ENCODE peak calls at places on chromosomes 7 and 10, in four cellular contexts. M is activated naive CD4-positive, alpha-beta T cell; E is gastrocnemius medialis; N is NCI-H1436. B is an unnamed sample.

GRCh38 chr7:154744226-154744860 is 258.6 kb downstream of the PAXIP1 start:
- DNase-seq in M (no peak), E (no peak), N (peak; percentile 24), B (peak; percentile 55)

GRCh38 chr10:21724020-21724589 is 190.1 kb downstream of the MLLT10 start:
- DNase-seq in M (no peak), E (no peak), N (no peak), B (no peak)

GRCh38 chr7:137789215-137789899 is 57.4 kb downstream of the DGKI start:
- DNase-seq in M (no peak), E (no peak), N (no peak), B (no peak)

GRCh38 chr10:111103196-111103595 is 26.4 kb downstream of the ADRA2A start:
- DNase-seq in M (no peak), E (no peak), N (no peak), B (no peak)

GRCh38 chr7:23277359-23277989 is 21.7 kb upstream of the MALSU1 start:
- DNase-seq in M (no peak), E (no peak), N (peak; percentile 66), B (peak; percentile 78)

GRCh38 chr7:130943336-130943901 is 209.4 kb upstream of the KLF14 start:
- DNase-seq in M (no peak), E (no peak), N (no peak), B (peak; percentile 80)

GRCh38 chr10:109156396-109156795 is 766.9 kb downstream of the XPNPEP1 start:
- DNase-seq in M (no peak), E (no peak), N (no peak), B (no peak)

GRCh38 chr10:1515780-1516491 is 221.4 kb downstream of the ADARB2 start:
- DNase-seq in M (no peak), E (no peak), N (no peak), B (no peak)

GRCh38 chr10:73095479-73096021 is 1.1 kb downstream of the P4HA1 start:
- DNase-seq in M (no peak), E (peak; percentile 38), N (no peak), B (no peak)

GRCh38 chr7:117673839-117674238 is 194.0 kb downstream of the CFTR start:
- DNase-seq in M (no peak), E (no peak), N (no peak), B (peak; percentile 27)

GRCh38 chr10:119677126-119677525 is 25.9 kb downstream of the BAG3 start:
- DNase-seq in M (no peak), E (no peak), N (no peak), B (no peak)

GRCh38 chr10:107873007-107873406 is 708.5 kb upstream of the SORCS1 start:
- DNase-seq in M (no peak), E (no peak), N (no peak), B (no peak)

GRCh38 chr7:148905093-148905666 is 21.1 kb upstream of the EZH2 start:
- DNase-seq in M (no peak), E (no peak), N (no peak), B (peak; percentile 46)